ENCODE peak calls at places on chromosomes 3 and 15, in six cellular contexts. J is pancreas; F is cardiac fibroblast; E is CD8-positive, alpha-beta T cell; V is transverse colon; U is mesothelial cell of epicardium. Y is an unnamed sample.

GRCh38 chr15:67835349-67836133 is 4.3 kb downstream of the RNU6-1 start:
- DNase-seq in J (no peak), F (no peak), E (no peak), V (no peak), U (no peak), Y (no peak)

GRCh38 chr15:20348291-20348899 is 193.2 kb downstream of the GOLGA6L6 start:
- DNase-seq in J (no peak), F (no peak), E (no peak), V (no peak), U (no peak), Y (no peak)

GRCh38 chr3:43765417-43766030 is 74.8 kb downstream of the ABHD5 start:
- DNase-seq in J (no peak), F (peak), E (no peak), V (no peak), U (no peak), Y (no peak)

GRCh38 chr15:49101536-49101935 is 53.9 kb downstream of the COPS2 start:
- DNase-seq in J (no peak), F (peak), E (no peak), V (no peak), U (no peak), Y (no peak)

GRCh38 chr3:48516571-48516970 is 12.6 kb upstream of the SHISA5 start:
- DNase-seq in J (no peak), F (no peak), E (no peak), V (no peak), U (no peak), Y (no peak)

GRCh38 chr3:40876019-40876418 is 323.3 kb upstream of the CTNNB1 start:
- DNase-seq in J (no peak), F (peak), E (no peak), V (no peak), U (no peak), Y (no peak)

GRCh38 chr3:46714728-46715506 is 2.8 kb downstream of the PRSS50 start:
- DNase-seq in J (no peak), F (no peak), E (no peak), V (no peak), U (peak), Y (no peak)

GRCh38 chr3:155015776-155016451 is 64.2 kb upstream of the MME start:
- DNase-seq in J (no peak), F (no peak), E (no peak), V (no peak), U (no peak), Y (no peak)

GRCh38 chr3:9730747-9731205 is 759 bp upstream of the BRPF1 start:
- DNase-seq in J (no peak), F (no peak), E (no peak), V (no peak), U (no peak), Y (no peak)

GRCh38 chr3:9727743-9728142 is 3.8 kb upstream of the BRPF1 start:
- DNase-seq in J (no peak), F (peak), E (no peak), V (no peak), U (no peak), Y (no peak)

GRCh38 chr3:9729419-9729818 is 2.1 kb upstream of the BRPF1 start:
- DNase-seq in J (no peak), F (no peak), E (no peak), V (no peak), U (no peak), Y (no peak)

GRCh38 chr3:9725775-9726174 is 5.8 kb upstream of the BRPF1 start:
- DNase-seq in J (no peak), F (no peak), E (no peak), V (no peak), U (no peak), Y (no peak)

GRCh38 chr3:9727041-9727595 is 4.4 kb upstream of the BRPF1 start:
- DNase-seq in J (no peak), F (peak), E (peak), V (no peak), U (no peak), Y (no peak)
- TF ChIP-seq CTCF in J (peak), F (peak), E (peak), V (no peak), U (no peak), Y (peak)

GRCh38 chr3:152185287-152185686 is 83.4 kb upstream of the MBNL1 start:
- DNase-seq in J (no peak), F (no peak), E (no peak), V (no peak), U (no peak), Y (no peak)

GRCh38 chr3:152185941-152186630 is 82.6 kb upstream of the MBNL1 start:
- DNase-seq in J (no peak), F (no peak), E (no peak), V (no peak), U (no peak), Y (no peak)

GRCh38 chr3:152177757-152178156 is 91.0 kb upstream of the MBNL1 start:
- DNase-seq in J (no peak), F (no peak), E (no peak), V (no peak), U (no peak), Y (no peak)

DNA sequence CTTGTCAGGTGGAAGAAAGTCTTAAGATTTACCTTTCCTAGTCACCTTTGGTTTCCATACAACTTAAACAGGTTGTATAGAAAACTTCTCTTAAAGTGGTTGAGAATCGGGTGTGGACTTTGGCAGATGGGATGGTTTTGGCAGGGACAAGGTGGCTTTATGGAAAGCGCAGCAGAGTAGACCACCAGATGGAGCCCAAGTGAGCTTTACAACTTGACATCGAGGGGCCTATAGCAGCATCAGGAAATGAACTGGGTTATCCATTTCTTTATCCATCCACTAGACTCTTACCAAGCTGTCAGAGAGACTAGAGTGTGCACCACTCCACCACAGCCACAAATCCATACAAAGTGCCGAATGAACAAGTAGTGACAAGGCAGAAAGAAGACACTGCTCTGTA is 85.3 kb upstream of the MBNL1 start:
- DNase-seq in J (no peak), F (peak), E (peak), V (no peak), U (no peak), Y (no peak)
- TF ChIP-seq CTCF in J (peak), F (peak), E (peak), V (no peak), U (no peak), Y (peak)

GRCh38 chr3:172840913-172841312 is 90.4 kb downstream of the ECT2 start:
- DNase-seq in J (no peak), F (no peak), E (no peak), V (no peak), U (no peak), Y (no peak)

GRCh38 chr3:172840463-172840862 is 89.9 kb downstream of the ECT2 start:
- DNase-seq in J (no peak), F (no peak), E (no peak), V (no peak), U (no peak), Y (no peak)

GRCh38 chr3:172832983-172833382 is 82.5 kb downstream of the ECT2 start:
- DNase-seq in J (no peak), F (no peak), E (no peak), V (no peak), U (no peak), Y (no peak)

GRCh38 chr3:172839679-172840078 is 89.2 kb downstream of the ECT2 start:
- DNase-seq in J (no peak), F (no peak), E (no peak), V (no peak), U (no peak), Y (no peak)

GRCh38 chr3:172836390-172836997 is 86.0 kb downstream of the ECT2 start:
- DNase-seq in J (no peak), F (peak), E (no peak), V (peak), U (no peak), Y (peak)
- TF ChIP-seq CTCF in J (peak), F (peak), E (no peak), V (peak), U (peak), Y (peak)

GRCh38 chr15:77874071-77874470 is 203.4 kb downstream of the TBC1D2B start:
- DNase-seq in J (no peak), F (no peak), E (no peak), V (no peak), U (no peak), Y (no peak)

GRCh38 chr15:77869021-77869895 is 208.3 kb downstream of the TBC1D2B start:
- DNase-seq in J (no peak), F (peak), E (no peak), V (no peak), U (no peak), Y (no peak)

GRCh38 chr15:77867266-77868047 is 210.1 kb downstream of the TBC1D2B start:
- DNase-seq in J (no peak), F (no peak), E (no peak), V (no peak), U (no peak), Y (no peak)

GRCh38 chr15:77870195-77871065 is 207.1 kb downstream of the TBC1D2B start:
- DNase-seq in J (peak), F (peak), E (no peak), V (peak), U (peak), Y (no peak)

GRCh38 chr15:77871838-77872371 is 205.6 kb downstream of the TBC1D2B start:
- DNase-seq in J (no peak), F (no peak), E (no peak), V (no peak), U (no peak), Y (no peak)
- TF ChIP-seq CTCF in J (no peak), F (peak), E (no peak), V (no peak), U (peak), Y (no peak)

DNA sequence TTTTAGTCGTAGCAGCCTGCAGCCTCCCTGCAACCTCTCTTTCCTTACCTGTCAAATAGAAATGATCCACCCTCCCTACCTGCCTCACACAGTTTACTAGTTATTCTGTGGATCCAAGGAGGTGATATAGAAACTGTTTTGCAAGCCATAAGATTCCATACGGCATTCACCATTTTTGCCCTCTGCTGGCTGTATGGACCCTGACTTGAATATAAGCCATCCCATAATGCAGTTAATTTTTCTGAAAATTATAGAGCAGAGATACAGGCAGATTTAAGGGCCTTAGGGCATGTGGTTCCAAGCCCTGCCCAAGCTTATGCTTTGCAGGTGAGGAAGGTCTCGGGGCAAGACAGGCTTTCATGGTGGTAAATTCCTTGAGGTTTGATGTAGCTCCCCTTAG is 63.7 kb downstream of the CPN2 start:
- DNase-seq in J (no peak), F (no peak), E (no peak), V (no peak), U (no peak), Y (no peak)
- TF ChIP-seq CTCF in J (no peak), F (no peak), E (no peak), V (no peak), U (peak), Y (no peak)

DNA sequence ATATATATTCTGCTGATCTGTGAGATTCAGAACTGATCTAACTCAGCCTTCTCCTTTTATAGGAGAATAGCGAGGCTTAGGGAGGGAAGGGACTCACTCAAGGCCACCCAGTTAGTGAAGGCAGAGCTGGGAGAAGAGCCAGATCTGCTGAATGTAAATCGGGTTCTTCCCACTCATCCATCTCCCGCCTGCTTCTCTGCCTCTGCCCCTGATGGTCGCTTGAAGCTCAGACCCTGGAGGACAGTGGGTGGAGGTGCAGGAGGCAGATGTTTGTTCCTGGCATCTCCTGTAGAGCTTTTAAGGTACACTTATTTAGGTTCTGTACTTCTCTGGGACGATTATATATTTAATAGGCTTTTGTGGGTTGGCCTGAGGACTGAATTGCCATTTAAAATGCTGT is 4.3 kb downstream of the PDIA5 start:
- DNase-seq in J (no peak), F (no peak), E (no peak), V (no peak), U (no peak), Y (no peak)
- TF ChIP-seq CTCF in J (no peak), F (peak), E (no peak), V (peak), U (no peak), Y (no peak)

GRCh38 chr3:111215481-111215880 is 143.9 kb downstream of the NECTIN3 start:
- DNase-seq in J (no peak), F (peak), E (no peak), V (no peak), U (no peak), Y (no peak)

GRCh38 chr3:111212511-111212910 is 140.9 kb downstream of the NECTIN3 start:
- DNase-seq in J (no peak), F (no peak), E (no peak), V (no peak), U (no peak), Y (no peak)

GRCh38 chr3:111210866-111211564 is 139.4 kb downstream of the NECTIN3 start:
- DNase-seq in J (no peak), F (no peak), E (no peak), V (no peak), U (no peak), Y (no peak)

DNA sequence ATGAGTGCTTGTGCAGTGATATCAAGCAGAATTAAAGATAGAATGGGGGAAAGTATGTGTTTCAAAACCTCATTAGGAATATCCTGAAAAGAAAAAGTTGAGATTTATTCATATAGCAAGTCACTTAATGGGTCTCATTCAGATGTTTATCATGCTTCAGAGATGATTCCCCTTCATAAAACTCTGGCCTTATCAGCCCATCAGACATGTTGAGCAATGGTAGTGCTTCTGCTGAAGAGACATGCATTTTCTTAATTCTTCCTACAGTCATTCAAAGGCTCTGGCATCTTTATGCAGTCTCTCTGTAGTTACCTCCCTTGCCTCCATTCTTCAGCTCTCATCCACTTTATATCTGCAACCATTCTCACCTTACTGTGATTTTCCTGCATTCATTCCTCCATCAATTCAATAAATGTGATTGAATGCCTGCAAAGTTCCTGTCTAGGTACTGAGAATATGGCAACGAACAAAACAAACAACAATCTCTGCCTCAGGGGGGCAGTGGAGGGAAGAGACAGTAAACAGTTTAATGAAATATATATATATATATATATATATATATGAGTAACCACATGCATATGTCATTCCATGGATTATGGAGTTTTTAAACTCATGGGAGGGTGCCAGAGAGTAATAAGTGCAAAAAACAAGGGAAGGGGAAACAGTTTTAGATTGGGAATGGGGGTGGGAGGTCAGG is 138.5 kb downstream of the NECTIN3 start:
- DNase-seq in J (no peak), F (peak), E (no peak), V (no peak), U (no peak), Y (no peak)
- TF ChIP-seq CTCF in J (no peak), F (no peak), E (no peak), V (no peak), U (no peak), Y (peak)

GRCh38 chr3:113552851-113553250 is 20.5 kb downstream of the SIDT1 start:
- DNase-seq in J (no peak), F (no peak), E (no peak), V (no peak), U (no peak), Y (no peak)
- TF ChIP-seq CTCF in J (no peak), F (no peak), E (peak), V (no peak), U (no peak), Y (no peak)

GRCh38 chr15:73965094-73965729 is 26.9 kb downstream of the STOML1 start:
- DNase-seq in J (no peak), F (no peak), E (no peak), V (no peak), U (no peak), Y (no peak)
- TF ChIP-seq CTCF in J (no peak), F (no peak), E (peak), V (peak), U (peak), Y (no peak)